ENCODE peak calls at places on chromosomes 1 and 21, in seven cellular contexts. W is hepatocyte, H is neural progenitor cell, Z is GM23338, P is MM.1S, E is GM23248, K is HCT116. A is an unnamed sample.

GRCh38 chr1:65422241-65423203 is 2.1 kb downstream of the LEPR start:
- DNase-seq in K (no peak), W (no peak), Z (no peak), H (no peak), P (no peak), E (peak; percentile 59), A (peak; percentile 31)

GRCh38 chr1:74065081-74065480 is 132.9 kb downstream of the LRRIQ3 start:
- DNase-seq in W (no peak), H (no peak), Z (no peak), P (no peak), K (no peak), E (no peak), A (no peak)

GRCh38 chr21:34625194-34625593 is 10.3 kb upstream of the RCAN1 start:
- DNase-seq in P (no peak), H (no peak), E (no peak), K (no peak), Z (no peak), W (no peak), A (peak; percentile 12)

GRCh38 chr1:181140398-181140797 is 51.9 kb downstream of the IER5 start:
- DNase-seq in K (no peak), Z (no peak), H (no peak), E (peak; percentile 83), W (no peak), P (no peak), A (peak; percentile 52)

GRCh38 chr1:67831850-67832513 is 1.3 kb downstream of the GNG12 start:
- DNase-seq in W (peak; percentile 72), E (peak; percentile 91), P (no peak), Z (peak; percentile 47), K (peak; percentile 40), H (peak; percentile 55), A (peak; percentile 85)

GRCh38 chr1:32263744-32264143 is 12.7 kb downstream of the LCK start:
- DNase-seq in H (no peak), P (no peak), Z (no peak), K (no peak), W (no peak), E (no peak), A (no peak)

GRCh38 chr1:221511797-221512196 is 230.1 kb downstream of the DUSP10 start:
- DNase-seq in P (no peak), K (no peak), Z (no peak), W (no peak), E (no peak), H (peak; percentile 8), A (no peak)

GRCh38 chr1:76951185-76951584 is 83.9 kb downstream of the ST6GALNAC5 start:
- DNase-seq in P (no peak), K (no peak), Z (no peak), W (no peak), E (peak; percentile 73), H (no peak), A (peak; percentile 55)

GRCh38 chr21:41897690-41898089 is 18.5 kb upstream of the PRDM15 start:
- DNase-seq in K (no peak), E (no peak), P (no peak), Z (peak; percentile 40), W (no peak), H (peak; percentile 62), A (no peak)

GRCh38 chr1:201114245-201115131 is 2.3 kb upstream of the CACNA1S start:
- DNase-seq in E (peak; percentile 97), Z (peak; percentile 98), W (peak; percentile 93), K (peak; percentile 89), H (peak; percentile 95), P (peak; percentile 89), A (peak; percentile 100)

GRCh38 chr1:66933887-66934700 is 9.3 kb downstream of the MIER1 start:
- DNase-seq in H (no peak), W (no peak), E (peak; percentile 26), K (no peak), P (peak; percentile 46), Z (no peak), A (peak; percentile 35)

GRCh38 chr1:221670081-221670480 is 71.8 kb downstream of the DUSP10 start:
- DNase-seq in H (no peak), W (no peak), P (no peak), E (peak; percentile 36), K (no peak), Z (no peak), A (peak; percentile 22)

GRCh38 chr1:150778409-150778808 is 12.8 kb upstream of the CTSS start:
- DNase-seq in Z (no peak), P (no peak), H (no peak), W (no peak), E (no peak), K (no peak), A (no peak)

GRCh38 chr1:27405074-27405473 is 12.7 kb downstream of the GPR3 start:
- DNase-seq in E (peak; percentile 67), P (no peak), W (no peak), Z (peak; percentile 76), H (peak; percentile 56), K (no peak), A (no peak)

GRCh38 chr1:170594227-170594626 is 62.3 kb downstream of the GORAB start:
- DNase-seq in P (no peak), K (no peak), H (no peak), E (peak; percentile 34), Z (no peak), W (no peak), A (no peak)

GRCh38 chr1:246199086-246199485 is 308.0 kb downstream of the SMYD3 start:
- DNase-seq in W (peak; percentile 15), P (no peak), K (no peak), E (peak; percentile 39), H (no peak), Z (no peak), A (no peak)

GRCh38 chr21:42421018-42421793 is 17.5 kb downstream of the UBASH3A start:
- DNase-seq in K (no peak), Z (no peak), H (no peak), W (peak; percentile 28), E (no peak), P (no peak), A (no peak)

GRCh38 chr1:98704474-98704873 is 43.0 kb downstream of the SNX7 start:
- DNase-seq in Z (peak; percentile 85), K (no peak), W (peak; percentile 21), H (peak; percentile 60), P (no peak), E (peak; percentile 2), A (no peak)

GRCh38 chr1:91828583-91829281 is 57.2 kb downstream of the TGFBR3 start:
- DNase-seq in K (no peak), E (no peak), P (no peak), W (no peak), H (no peak), Z (no peak), A (no peak)

GRCh38 chr21:36126166-36126565 is 8.7 kb upstream of the CBR3 start:
- DNase-seq in K (no peak), P (no peak), W (no peak), H (no peak), Z (no peak), E (peak; percentile 29), A (peak; percentile 86)

GRCh38 chr1:228646717-228647522 is 88.4 kb upstream of the RHOU start:
- DNase-seq in P (peak; percentile 31), Z (peak; percentile 69), K (no peak), H (peak; percentile 60), E (peak; percentile 75), W (peak; percentile 56), A (peak; percentile 63)

DNA sequence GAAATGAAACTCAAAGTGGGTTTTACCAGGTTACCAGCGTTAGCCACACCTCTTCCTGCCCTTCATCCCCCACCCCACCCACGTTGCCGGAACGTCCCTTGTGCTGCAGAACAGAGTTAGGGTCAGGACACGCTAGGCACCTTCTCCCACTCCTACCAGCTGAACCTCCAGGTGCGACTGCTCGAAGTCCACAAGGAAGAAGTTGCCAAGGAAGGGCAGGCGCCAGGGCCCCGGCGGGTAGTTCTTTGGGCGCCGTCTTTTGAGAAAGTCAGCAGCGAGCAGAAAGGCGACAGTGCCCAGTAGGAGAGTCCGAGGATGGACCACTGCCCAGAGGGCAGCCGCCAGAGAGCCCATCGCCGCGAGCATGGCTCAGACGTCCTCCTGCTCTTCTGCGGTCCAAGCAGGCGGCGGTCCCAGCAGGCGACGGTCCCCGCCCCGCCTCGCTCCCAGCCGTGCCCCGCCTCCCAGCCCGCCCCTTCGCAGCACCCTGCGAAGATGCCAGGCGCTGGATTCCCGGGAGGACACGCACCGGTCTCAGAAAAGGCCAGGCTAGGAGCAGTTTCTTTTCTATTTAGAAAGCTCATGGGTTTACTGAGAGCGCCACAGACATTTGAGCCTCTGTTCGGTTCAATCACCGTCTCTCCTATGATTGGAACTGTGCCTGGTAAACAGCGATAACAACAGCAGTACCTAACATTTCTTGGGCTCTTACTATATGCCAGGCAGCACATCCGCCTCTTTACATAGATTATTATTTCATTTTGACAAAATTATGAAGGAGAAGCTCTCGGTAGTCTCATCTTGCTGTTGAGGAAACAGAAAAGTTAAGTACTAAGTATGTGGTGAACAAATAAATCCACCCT is at the start of gene CYP2J2:
- DNase-seq in K (peak; percentile 10), P (peak; percentile 46), Z (peak; percentile 72), W (peak; percentile 67), E (peak; percentile 65), H (peak; percentile 65), A (peak; percentile 45)
- TF ChIP-seq EZH2 in K (no peak), P (no peak), Z (no peak), W (no peak), E (no peak), H (no peak), A (no peak)

DNA sequence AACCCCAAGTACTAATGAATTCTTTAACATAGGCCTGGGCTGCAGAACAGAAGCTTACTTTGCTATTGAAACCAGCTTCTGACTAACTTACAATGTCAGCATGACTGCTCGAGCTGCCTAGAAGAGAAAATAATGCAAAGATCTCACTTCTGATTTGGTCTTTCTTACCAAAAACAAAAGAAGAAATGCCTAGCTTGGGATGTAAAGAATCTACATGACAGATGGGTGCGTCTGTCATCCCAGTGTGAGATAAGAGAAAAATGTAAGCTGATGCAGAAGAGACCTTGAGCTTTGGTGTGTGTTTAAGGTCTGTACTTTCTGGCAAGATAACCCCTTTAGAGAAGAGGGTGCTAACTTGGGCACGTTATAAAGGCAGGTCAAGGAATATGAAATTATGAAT is 3.6 kb downstream of the FAM20B start:
- DNase-seq in H (no peak), E (no peak), K (no peak), P (peak; percentile 15), Z (peak; percentile 28), W (no peak), A (no peak)
- H3K4me2 ChIP-seq in H (peak overlapping the region; percentile 13), E (no peak overlapping the region), K (no peak overlapping the region), P (no peak overlapping the region), Z (peak overlapping the region; percentile 38), W (peak overlapping the region; percentile 59), A (no peak overlapping the region)

DNA sequence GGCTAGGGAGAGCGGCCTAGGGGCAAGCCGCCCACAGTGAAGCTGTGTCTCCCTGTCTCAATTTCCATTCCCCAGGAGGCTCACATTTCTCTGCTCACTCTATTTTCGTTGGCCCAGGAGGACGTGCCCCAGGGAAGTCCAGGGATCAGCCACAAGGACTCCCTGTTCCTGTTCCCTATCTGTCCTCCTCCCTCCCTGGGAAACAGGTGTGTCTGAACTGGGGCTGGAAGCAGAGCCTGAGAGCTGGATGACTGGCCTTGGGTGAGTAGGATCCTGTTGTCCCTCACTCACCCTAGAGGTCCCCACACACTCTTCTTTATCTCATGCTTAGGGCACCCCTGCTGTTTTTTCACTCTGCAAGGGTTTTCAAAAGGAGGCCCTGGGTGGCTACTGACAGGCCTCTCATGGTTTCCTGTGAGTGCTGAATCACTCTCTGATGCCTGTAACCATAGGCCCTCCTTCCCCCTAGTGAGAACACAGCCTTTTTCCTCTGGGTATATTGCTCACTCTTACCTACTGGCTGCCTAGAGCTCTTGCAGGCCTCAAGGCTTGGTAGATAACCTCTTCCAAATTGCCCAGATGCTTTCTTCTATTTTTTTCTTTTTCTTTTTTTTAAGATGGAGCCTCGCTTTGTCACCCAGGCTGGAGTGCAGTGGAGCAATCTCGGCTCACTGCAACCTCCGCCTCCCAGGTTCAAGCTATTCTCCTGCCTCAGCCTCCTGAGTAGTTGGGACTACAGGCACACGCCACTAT is 3.3 kb upstream of the UTP11 start:
- DNase-seq in E (peak; percentile 85), K (no peak), P (no peak), H (peak; percentile 39), W (peak; percentile 34), Z (peak; percentile 46), A (no peak)
- TF ChIP-seq EZH2phosphoT487 in E (no peak), K (no peak), P (no peak), H (no peak), W (no peak), Z (no peak), A (no peak)

GRCh38 chr1:200036616-200037270 is 9.2 kb downstream of the NR5A2 start:
- DNase-seq in H (peak; percentile 45), E (no peak), W (no peak), K (no peak), P (no peak), Z (peak; percentile 64), A (no peak)
- TF ChIP-seq EZH2 in H (no peak), E (no peak), W (peak; percentile 33), K (no peak), P (no peak), Z (no peak), A (no peak)

A was measured in PC-3.